ENCODE peak calls at places on chromosomes 11 and 22, in four cellular contexts. S is foreskin melanocyte; W is activated T-helper 1 cell treated with Interleukin-2 at 50 U/mL for 16 hours; D is activated naive CD4-positive, alpha-beta T cell treated with anti-CD3 and anti-CD28 coated beads, Interleukin-2, amount 50 U/mL, for 16 hours. R is an unnamed sample.
A peak's percentile ranks its signal among the peaks of the same experiment; 100 is the strongest.

GRCh38 chr11:8809185-8809584 is 101.8 kb upstream of the AKIP1 start:
- DNase-seq in D (no peak), W (no peak), S (peak; percentile 96), R (peak; percentile 71)

GRCh38 chr11:14075118-14075601 is 112.6 kb downstream of the SPON1 start:
- DNase-seq in W (peak; percentile 37), S (no peak), D (peak; percentile 62), R (no peak)

GRCh38 chr11:5038336-5038735 is 8.0 kb upstream of the OR52J3 start:
- DNase-seq in W (no peak), D (no peak), S (no peak), R (no peak)

GRCh38 chr22:17631076-17631565 is 2.6 kb upstream of the ATP6V1E1 start:
- DNase-seq in W (no peak), D (no peak), S (no peak), R (no peak)

GRCh38 chr11:79312591-79313267 is 128.1 kb downstream of the TENM4 start:
- DNase-seq in S (no peak), W (no peak), D (no peak), R (no peak)

GRCh38 chr11:15800121-15800800 is 556.1 kb downstream of the SOX6 start:
- DNase-seq in D (no peak), W (no peak), S (no peak), R (peak; percentile 44)

GRCh38 chr11:123250811-123251655 is 56.0 kb upstream of the CLMP start:
- DNase-seq in S (no peak), W (no peak), D (no peak), R (no peak)

GRCh38 chr11:39810358-39810757 is 1649.1 kb downstream of the LRRC4C start:
- DNase-seq in W (no peak), D (no peak), S (no peak), R (no peak)

GRCh38 chr22:37328017-37328416 is 45.7 kb downstream of the CYTH4 start:
- DNase-seq in D (no peak), S (no peak), W (no peak), R (peak; percentile 50)

R was measured in COLO829.